ENCODE peak calls at places on chromosome 15, in nine cellular contexts. Q is NB4, O is sigmoid colon, B is body of pancreas, M is esophagus muscularis mucosa, X is K562, G is H54, S is heart left ventricle, L is A549. W is an unnamed sample.

GRCh38 chr15:31974855-31975421 is 55.4 kb upstream of the CHRNA7 start:
- DNase-seq in Q (peak), S (no peak), M (peak), G (no peak), L (peak), O (no peak), B (peak), X (peak), W (no peak)

GRCh38 chr15:58179741-58180381 is 41.7 kb downstream of the AQP9 start:
- DNase-seq in X (peak), S (no peak), G (no peak), Q (no peak), M (no peak), B (no peak), L (no peak), O (no peak), W (no peak)

GRCh38 chr15:67550522-67550921 is 8.0 kb downstream of the MAP2K5 start:
- DNase-seq in O (no peak), M (no peak), X (peak), B (no peak), S (no peak), G (no peak), Q (peak), L (no peak), W (peak)

GRCh38 chr15:25846377-25846776 is 16.8 kb downstream of the ATP10A start:
- DNase-seq in G (no peak), L (no peak), M (no peak), B (no peak), S (no peak), X (no peak), Q (no peak), O (no peak), W (no peak)

GRCh38 chr15:78418681-78419080 is 19.3 kb upstream of the IREB2 start:
- DNase-seq in G (no peak), X (no peak), M (no peak), O (no peak), B (no peak), L (no peak), S (no peak), Q (no peak), W (no peak)

GRCh38 chr15:68126415-68126814 is 72.3 kb downstream of the PIAS1 start:
- DNase-seq in L (no peak), S (no peak), B (no peak), Q (no peak), M (no peak), O (peak), X (no peak), G (no peak), W (no peak)

GRCh38 chr15:99485153-99485947 is 80.4 kb upstream of the MEF2A start:
- DNase-seq in G (no peak), M (no peak), S (no peak), L (no peak), X (no peak), Q (no peak), O (peak), B (no peak), W (no peak)

GRCh38 chr15:70185251-70185711 is 87.6 kb upstream of the TLE3 start:
- DNase-seq in X (no peak), Q (no peak), O (no peak), L (no peak), S (no peak), M (no peak), B (no peak), G (no peak), W (no peak)

GRCh38 chr15:67097893-67098740 is 32.7 kb downstream of the SMAD3 start:
- DNase-seq in B (no peak), M (no peak), O (peak), X (peak), S (peak), L (no peak), G (no peak), Q (peak), W (no peak)

GRCh38 chr15:35170216-35170615 is 85.1 kb upstream of the NANOGP8 start:
- DNase-seq in M (no peak), G (no peak), O (no peak), X (no peak), S (no peak), B (no peak), L (no peak), Q (no peak), W (no peak)

GRCh38 chr15:33068007-33068441 is 126.5 kb downstream of the FMN1 start:
- DNase-seq in Q (peak), L (peak), O (peak), M (no peak), B (peak), G (peak), S (peak), X (no peak), W (peak)

GRCh38 chr15:33584797-33585196 is 274.0 kb downstream of the RYR3 start:
- DNase-seq in X (no peak), S (no peak), L (no peak), M (no peak), G (no peak), Q (no peak), B (no peak), O (no peak), W (no peak)

GRCh38 chr15:80445300-80446041 is 41.3 kb downstream of the ARNT2 start:
- DNase-seq in X (no peak), S (no peak), L (no peak), B (no peak), Q (no peak), M (no peak), G (no peak), O (no peak), W (no peak)

GRCh38 chr15:43749690-43750345 is 3.6 kb downstream of the PDIA3 start:
- DNase-seq in B (no peak), M (no peak), X (no peak), L (no peak), O (no peak), S (no peak), Q (peak), G (no peak), W (peak)

GRCh38 chr15:89179966-89180875 is 41.2 kb downstream of the RLBP1 start:
- DNase-seq in Q (no peak), S (no peak), L (no peak), M (no peak), X (no peak), G (no peak), O (no peak), B (no peak), W (no peak)

GRCh38 chr15:42387603-42388002 is 28.3 kb downstream of the CAPN3 start:
- DNase-seq in S (no peak), L (no peak), Q (no peak), X (no peak), M (no peak), B (no peak), O (no peak), G (no peak), W (no peak)

GRCh38 chr15:69502470-69503045 is 49.9 kb downstream of the RPLP1 start:
- DNase-seq in Q (no peak), S (no peak), X (no peak), M (no peak), O (no peak), L (no peak), G (no peak), B (no peak), W (no peak)

GRCh38 chr15:25799906-25800700 is 63.0 kb downstream of the ATP10A start:
- DNase-seq in Q (no peak), L (no peak), M (peak), O (no peak), S (peak), X (no peak), G (no peak), B (no peak), W (no peak)

GRCh38 chr15:24832282-24832681 is 122.5 kb upstream of the SNRPN start:
- DNase-seq in O (no peak), S (no peak), M (no peak), L (no peak), Q (no peak), X (no peak), G (no peak), B (no peak), W (no peak)

GRCh38 chr15:90121086-90121485 is 18.8 kb upstream of the IDH2 start:
- DNase-seq in L (no peak), Q (no peak), S (no peak), G (no peak), X (no peak), O (no peak), M (no peak), B (no peak), W (no peak)

GRCh38 chr15:31335991-31336942 is 9.6 kb downstream of the KLF13 start:
- DNase-seq in O (peak), M (no peak), L (no peak), S (no peak), Q (no peak), X (no peak), G (no peak), B (no peak), W (no peak)

GRCh38 chr15:66713843-66714508 is 11.9 kb downstream of the SMAD6 start:
- DNase-seq in L (no peak), X (no peak), G (no peak), Q (peak), S (no peak), B (no peak), O (no peak), M (no peak), W (no peak)

GRCh38 chr15:67334973-67335372 is 80.4 kb downstream of the IQCH start:
- DNase-seq in S (no peak), B (no peak), G (no peak), M (no peak), L (no peak), X (no peak), Q (no peak), O (no peak), W (no peak)

GRCh38 chr15:101318810-101319200 is 23.8 kb upstream of the SNRPA1 start:
- DNase-seq in B (peak), Q (peak), L (no peak), M (no peak), S (no peak), G (no peak), X (no peak), O (no peak), W (no peak)

GRCh38 chr15:45795487-45796069 is 160.7 kb downstream of the SQOR start:
- DNase-seq in M (no peak), L (no peak), S (no peak), Q (peak), O (no peak), X (no peak), B (peak), G (peak), W (no peak)

GRCh38 chr15:67085237-67085817 is 19.9 kb downstream of the SMAD3 start:
- DNase-seq in X (no peak), S (no peak), G (no peak), M (no peak), Q (peak), B (no peak), O (no peak), L (no peak), W (no peak)

GRCh38 chr15:22873204-22873701 is 34.8 kb downstream of the NIPA2 start:
- DNase-seq in Q (no peak), G (peak), X (no peak), O (no peak), L (no peak), B (no peak), S (no peak), M (no peak), W (no peak)

GRCh38 chr15:60520825-60521368 is 42.0 kb upstream of the ICE2 start:
- DNase-seq in M (no peak), S (peak), B (peak), X (peak), L (peak), O (no peak), G (peak), Q (peak), W (peak)

GRCh38 chr15:74062671-74063070 is 19.7 kb downstream of the GOLGA6A start:
- DNase-seq in G (no peak), O (peak), B (no peak), Q (no peak), X (no peak), S (no peak), M (no peak), L (no peak), W (peak)

GRCh38 chr15:68983821-68984517 is 30.5 kb upstream of the NOX5 start:
- DNase-seq in X (peak), B (no peak), M (no peak), Q (no peak), O (no peak), G (no peak), S (no peak), L (no peak), W (no peak)

GRCh38 chr15:77897896-77898406 is 179.6 kb downstream of the TBC1D2B start:
- DNase-seq in L (no peak), S (no peak), Q (no peak), G (no peak), M (no peak), B (no peak), X (no peak), O (peak), W (peak)

GRCh38 chr15:39592500-39592899 is 11.6 kb downstream of the THBS1 start:
- DNase-seq in M (no peak), B (no peak), X (no peak), G (no peak), L (no peak), Q (no peak), O (no peak), S (no peak), W (no peak)

GRCh38 chr15:39591896-39592315 is 11.0 kb downstream of the THBS1 start:
- DNase-seq in G (no peak), L (no peak), O (no peak), X (no peak), M (no peak), Q (no peak), S (no peak), B (no peak), W (no peak)

GRCh38 chr15:39589193-39589814 is 8.4 kb downstream of the THBS1 start:
- DNase-seq in L (no peak), Q (no peak), S (no peak), G (no peak), M (no peak), O (no peak), B (no peak), X (no peak), W (no peak)

GRCh38 chr15:39589815-39590644 is 9.2 kb downstream of the THBS1 start:
- DNase-seq in G (no peak), O (peak), Q (no peak), B (no peak), M (no peak), L (no peak), X (no peak), S (no peak), W (no peak)

GRCh38 chr15:39591141-39591895 is 10.4 kb downstream of the THBS1 start:
- DNase-seq in B (no peak), L (no peak), X (no peak), M (no peak), Q (no peak), G (no peak), S (no peak), O (no peak), W (no peak)
- TF ChIP-seq POLR2A in B (no peak), L (no peak), X (no peak), M (no peak), Q (no peak), G (no peak), S (no peak), O (peak), W (no peak)

GRCh38 chr15:75647370-75648155 is at the start of gene SNX33:
- DNase-seq in B (peak), Q (peak), L (peak), S (peak), X (peak), M (no peak), G (no peak), O (peak), W (peak)
- TF ChIP-seq POLR2A in B (peak), Q (no peak), L (peak), S (no peak), X (peak), M (peak), G (peak), O (peak), W (peak)

GRCh38 chr15:38251726-38252480 is 733 bp upstream of the SPRED1 start:
- DNase-seq in O (peak), S (peak), Q (peak), X (peak), L (peak), B (peak), G (peak), M (peak), W (peak)
- TF ChIP-seq POLR2A in O (peak), S (no peak), Q (peak), X (peak), L (peak), B (peak), G (peak), M (peak), W (peak)

DNA sequence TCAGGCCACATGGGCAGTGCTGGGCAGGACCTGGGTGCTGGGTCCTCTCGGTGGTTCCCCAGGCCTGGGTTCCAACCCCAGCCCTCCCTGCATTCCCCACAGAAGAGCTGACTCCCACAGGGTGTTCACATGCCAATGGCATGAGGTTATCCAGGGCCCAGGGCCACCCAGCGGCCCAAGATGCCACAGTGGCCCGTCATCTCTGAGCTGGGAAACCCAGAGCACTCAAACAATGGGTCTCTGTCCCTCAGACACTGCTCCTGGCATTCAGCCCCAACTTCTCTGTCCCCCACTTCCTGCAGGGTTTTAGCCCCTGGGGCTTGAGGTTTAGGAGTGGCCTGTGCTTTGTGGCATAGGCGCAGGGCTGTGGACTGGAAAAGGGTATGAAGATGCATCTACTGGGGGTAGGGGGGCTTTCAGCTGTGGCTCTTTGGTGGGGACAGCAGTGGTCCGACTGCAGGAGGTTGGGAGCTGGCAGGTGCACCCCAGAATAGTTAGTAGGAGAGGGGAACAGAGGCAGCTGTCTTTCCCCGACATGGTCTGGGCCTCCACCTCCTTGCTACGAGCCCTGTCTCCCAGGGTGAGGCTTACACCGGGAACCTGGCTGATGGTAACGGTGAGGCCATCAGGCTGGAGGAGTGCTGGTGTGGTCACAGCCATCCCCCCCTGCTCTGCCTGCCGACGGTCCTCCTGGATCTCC is 1.7 kb downstream of the CCDC9B start:
- DNase-seq in L (peak), B (peak), S (peak), M (no peak), X (no peak), G (peak), O (peak), Q (no peak), W (no peak)
- TF ChIP-seq POLR2A in L (no peak), B (peak), S (no peak), M (no peak), X (no peak), G (peak), O (no peak), Q (no peak), W (no peak)

DNA sequence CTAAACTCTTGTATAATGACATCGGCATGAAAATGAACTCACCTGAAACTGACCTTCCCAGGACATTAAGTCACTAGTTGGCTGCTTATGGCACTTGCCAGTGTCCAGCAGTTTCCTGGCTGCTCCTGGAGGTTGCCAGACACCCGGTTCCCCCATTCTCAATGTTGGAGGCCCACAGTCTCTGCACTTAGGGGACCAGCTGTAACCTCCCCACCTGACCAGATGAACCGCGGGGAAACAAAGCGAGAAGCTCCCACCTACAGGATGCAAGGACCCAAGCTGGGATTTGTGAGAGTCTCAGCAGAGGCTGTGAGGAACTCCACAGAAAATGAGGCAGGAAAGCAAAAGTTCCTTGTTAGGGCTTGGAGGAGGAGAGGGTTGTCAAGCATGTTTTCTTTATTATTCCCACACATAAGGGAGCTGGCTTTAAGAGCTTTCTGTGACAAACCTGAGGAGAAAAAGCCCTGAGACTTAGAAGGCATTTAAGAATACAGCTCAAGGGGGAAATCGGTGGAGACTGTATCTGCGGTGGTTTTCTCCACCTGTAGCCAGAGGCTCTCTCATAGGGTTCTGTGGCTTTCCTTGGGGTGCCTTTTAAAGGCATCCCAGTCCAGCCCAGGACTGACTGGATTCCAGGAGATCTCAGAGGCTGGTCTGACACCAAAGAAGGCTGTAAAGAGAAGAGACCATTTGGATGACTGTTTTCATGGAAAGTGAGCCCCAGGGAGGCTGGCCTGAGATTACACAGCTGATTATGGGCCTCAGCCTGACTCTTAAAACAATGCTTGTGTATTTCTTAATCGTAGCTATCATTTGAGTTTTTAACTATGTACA is 4.6 kb downstream of the TPM1 start:
- DNase-seq in S (no peak), M (no peak), G (no peak), L (no peak), B (no peak), Q (no peak), X (no peak), O (no peak), W (no peak)
- TF ChIP-seq POLR2A in S (peak), M (no peak), G (no peak), L (no peak), B (peak), Q (no peak), X (no peak), O (peak), W (no peak)